ENCODE peak calls at places on chromosomes 3 and 15, in seven cellular contexts. B is GM23248, D is NT2/D1, R is mesenchymal stem cell, P is GM12878, K is HepG2, S is SK-N-MC. I is an unnamed sample. For H3K9me3, the result is how much of the 10 kb centered on the place peaks cover.

GRCh38 chr3:53354945-53355498 is 7.7 kb upstream of the DCP1A start:
- DNase-seq in B (no peak), D (no peak), R (peak), P (no peak), K (no peak), S (no peak), I (no peak)

GRCh38 chr3:107679911-107680310 is 157.1 kb downstream of the BBX start:
- DNase-seq in B (no peak), D (no peak), R (no peak), P (no peak), K (no peak), S (no peak), I (no peak)

GRCh38 chr3:115148142-115148790 is 1.2 kb upstream of the ZBTB20 start:
- DNase-seq in B (peak), D (no peak), R (no peak), P (no peak), K (no peak), S (peak), I (peak)

GRCh38 chr3:195080571-195081141 is 190.3 kb downstream of the XXYLT1 start:
- DNase-seq in B (no peak), D (no peak), R (no peak), P (no peak), K (peak), S (no peak), I (no peak)

GRCh38 chr3:42122261-42123011 is 31.3 kb downstream of the TRAK1 start:
- DNase-seq in B (peak), D (no peak), R (no peak), P (peak), K (no peak), S (no peak), I (no peak)

GRCh38 chr3:87122766-87123165 is 104.3 kb upstream of the CHMP2B start:
- DNase-seq in B (no peak), D (no peak), R (no peak), P (no peak), K (no peak), S (no peak), I (no peak)

GRCh38 chr3:54243262-54243931 is 121.0 kb downstream of the CACNA2D3 start:
- DNase-seq in B (peak), D (no peak), R (no peak), P (no peak), K (peak), S (no peak), I (peak)

GRCh38 chr3:100169186-100169585 is 54.9 kb upstream of the FILIP1L start:
- DNase-seq in B (no peak), D (no peak), R (peak), P (no peak), K (no peak), S (no peak), I (peak)

GRCh38 chr15:58065011-58065444 is 483 bp downstream of the ALDH1A2 start:
- DNase-seq in B (no peak), D (no peak), R (no peak), P (no peak), K (no peak), S (no peak), I (no peak)

GRCh38 chr3:119352863-119353527 is 58.8 kb downstream of the ARHGAP31 start:
- DNase-seq in B (peak), D (no peak), R (peak), P (no peak), K (peak), S (no peak), I (peak)

GRCh38 chr3:153162513-153163348 is 705 bp downstream of the RAP2B start:
- DNase-seq in B (peak), D (no peak), R (peak), P (no peak), K (no peak), S (no peak), I (peak)

GRCh38 chr3:125359700-125360099 is 15.4 kb downstream of the ZNF148 start:
- DNase-seq in B (no peak), D (no peak), R (no peak), P (no peak), K (no peak), S (no peak), I (no peak)

GRCh38 chr15:31264534-31265089 is 62.0 kb upstream of the KLF13 start:
- DNase-seq in B (no peak), D (no peak), R (no peak), P (no peak), K (no peak), S (no peak), I (no peak)

GRCh38 chr15:80418892-80419537 is 14.8 kb downstream of the ARNT2 start:
- DNase-seq in B (peak), D (peak), R (peak), P (no peak), K (peak), S (no peak), I (peak)

GRCh38 chr3:33597257-33597689 is 120.8 kb downstream of the CLASP2 start:
- DNase-seq in B (no peak), D (no peak), R (no peak), P (no peak), K (peak), S (no peak), I (peak)

GRCh38 chr15:82944840-82945239 is 7.7 kb downstream of the HOMER2 start:
- DNase-seq in B (peak), D (no peak), R (no peak), P (no peak), K (no peak), S (no peak), I (no peak)

GRCh38 chr3:13549513-13550256 is 760 bp downstream of the FBLN2 start:
- DNase-seq in B (peak), D (no peak), R (no peak), P (no peak), K (no peak), S (no peak), I (no peak)
- H3K4me3 ChIP-seq in B (peak), D (peak), R (no peak), P (no peak), K (no peak), S (no peak), I (peak)

GRCh38 chr15:98868564-98868963 is 139.0 kb downstream of the PGPEP1L start:
- DNase-seq in B (no peak), D (no peak), R (no peak), P (no peak), K (no peak), S (no peak), I (no peak)

GRCh38 chr15:98870788-98871187 is 136.8 kb downstream of the PGPEP1L start:
- DNase-seq in B (no peak), D (no peak), R (no peak), P (no peak), K (no peak), S (no peak), I (no peak)

GRCh38 chr15:98863983-98864382 is 143.6 kb downstream of the PGPEP1L start:
- DNase-seq in B (no peak), D (no peak), R (no peak), P (no peak), K (no peak), S (no peak), I (no peak)

GRCh38 chr15:98865397-98866339 is 141.9 kb downstream of the PGPEP1L start:
- DNase-seq in B (no peak), D (no peak), R (peak), P (no peak), K (peak), S (no peak), I (peak)

DNA sequence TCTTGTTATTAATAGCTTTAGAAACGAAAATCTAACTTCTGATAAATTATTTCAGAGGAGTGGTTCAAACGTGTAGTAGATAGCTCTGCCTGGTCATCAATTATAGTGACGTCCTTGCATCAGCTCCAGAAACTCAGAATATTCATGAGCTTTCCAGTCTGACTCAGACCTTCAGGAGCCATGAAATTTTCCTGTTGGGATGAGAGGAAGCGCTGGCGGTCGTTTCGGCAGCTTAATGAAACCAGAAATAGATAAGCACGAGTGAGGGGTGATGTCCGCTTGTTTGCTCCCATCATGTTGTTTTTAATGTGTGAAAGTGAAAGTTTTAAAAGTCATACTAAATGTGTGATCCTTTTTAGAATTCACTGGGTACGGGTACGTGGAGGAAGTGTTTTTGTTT is 141.1 kb downstream of the PGPEP1L start:
- DNase-seq in B (peak), D (no peak), R (peak), P (no peak), K (no peak), S (no peak), I (peak)
- H3K9ac ChIP-seq in B (peak), D (no peak), R (peak), P (no peak), K (no peak), S (peak), I (peak)

DNA sequence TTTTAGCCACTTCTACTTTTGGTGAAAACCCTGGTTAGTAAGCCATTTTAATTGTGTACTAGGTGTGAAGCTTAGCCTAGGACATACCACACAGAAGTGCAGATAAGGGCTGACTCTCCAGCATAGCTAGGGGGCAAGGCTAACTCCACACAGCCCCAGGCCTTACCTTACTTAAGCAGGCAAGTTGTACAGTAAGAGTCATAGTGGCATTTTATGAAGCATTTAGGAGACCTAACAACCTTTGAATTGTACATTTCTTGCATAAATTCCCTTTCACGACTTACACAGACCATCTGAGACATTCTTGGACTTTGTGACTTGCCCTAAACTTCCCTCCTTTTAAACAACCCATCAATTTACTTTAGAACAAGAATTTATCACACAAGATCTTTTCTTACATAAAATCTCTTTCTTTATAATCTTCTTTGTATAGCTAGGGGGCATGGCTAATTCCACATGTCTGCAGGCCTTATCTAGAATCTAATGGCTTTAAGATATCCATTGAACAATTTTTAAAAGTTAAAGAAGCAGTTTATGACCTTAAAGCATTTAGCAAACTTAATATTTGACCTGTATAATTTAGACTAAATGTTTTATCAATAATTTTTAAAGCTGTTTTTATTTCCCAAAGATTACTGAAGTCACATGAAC is 18.7 kb upstream of the SKIL start:
- DNase-seq in B (no peak), D (no peak), R (no peak), P (no peak), K (no peak), S (no peak), I (no peak)
- H3K9me3 ChIP-seq in B (under half), D (under half), R (under half), P (under half), K (under half), S (under half), I (under half)

GRCh38 chr3:169984287-169984686 is 17.7 kb downstream of the SEC62 start:
- DNase-seq in B (no peak), D (no peak), R (no peak), P (no peak), K (no peak), S (no peak), I (no peak)
- H3K4me3 ChIP-seq in B (no peak), D (no peak), R (no peak), P (no peak), K (no peak), S (no peak), I (no peak)

GRCh38 chr15:69414702-69415161 is 583 bp downstream of the KIF23 start:
- DNase-seq in B (peak), D (no peak), R (peak), P (no peak), K (peak), S (no peak), I (peak)
- H3K9ac ChIP-seq in B (peak), D (peak), R (peak), P (peak), K (peak), S (peak), I (peak)

GRCh38 chr3:149830902-149831301 is 17.9 kb downstream of the RNF13 start:
- DNase-seq in B (no peak), D (no peak), R (no peak), P (no peak), K (no peak), S (no peak), I (no peak)
- H3K9me3 ChIP-seq in B (under half), D (half or more), R (under half), P (under half), K (half or more), S (under half), I (under half)